ENCODE peak calls at places on chromosome 9, in six cellular contexts. Q is GM13977; W is stimulated activated CD4-positive, alpha-beta T cell treated with anti-CD3 and anti-CD28 coated beads, Interleukin-12 subunit alpha, Interleukin-12 subunit beta, amount 100 ng/mL, for 4 hours; S is hypothalamus; E is T-helper 1 cell; C is cardiac muscle cell. J is an unnamed sample.

GRCh38 chr9:38039090-38039906 is 29.7 kb downstream of the SHB start:
- DNase-seq in Q (no peak), W (no peak), S (no peak), E (no peak), C (peak; percentile 48), J (no peak)

GRCh38 chr9:16282216-16282615 is 588.3 kb downstream of the BNC2 start:
- DNase-seq in Q (no peak), W (no peak), S (no peak), E (no peak), C (no peak), J (no peak)

GRCh38 chr9:40926404-40927259 is 201.8 kb downstream of the FOXD4L6 start:
- DNase-seq in Q (no peak), W (no peak), S (no peak), E (no peak), C (no peak), J (no peak)

GRCh38 chr9:104826109-104826775 is 62.3 kb downstream of the NIPSNAP3B start:
- DNase-seq in Q (no peak), W (no peak), S (no peak), E (no peak), C (no peak), J (no peak)

GRCh38 chr9:113614843-113615648 is 151.5 kb downstream of the RGS3 start:
- DNase-seq in Q (no peak), W (no peak), S (peak; percentile 28), E (no peak), C (no peak), J (peak; percentile 75)

GRCh38 chr9:93675336-93676150 is 99.2 kb downstream of the PHF2 start:
- DNase-seq in Q (no peak), W (no peak), S (no peak), E (no peak), C (no peak), J (peak; percentile 26)

GRCh38 chr9:38708759-38709158 is 11.2 kb downstream of the FAM240B start:
- DNase-seq in Q (no peak), W (no peak), S (no peak), E (no peak), C (no peak), J (no peak)

GRCh38 chr9:35675204-35675603 is 1.5 kb downstream of the CA9 start:
- DNase-seq in Q (no peak), W (no peak), S (no peak), E (no peak), C (no peak), J (no peak)

GRCh38 chr9:95070549-95071021 is 246.9 kb downstream of the FANCC start:
- DNase-seq in Q (no peak), W (no peak), S (no peak), E (no peak), C (no peak), J (peak; percentile 52)

GRCh38 chr9:75910716-75911115 is 20.2 kb downstream of the PCSK5 start:
- DNase-seq in Q (no peak), W (no peak), S (no peak), E (no peak), C (no peak), J (no peak)

GRCh38 chr9:79764377-79764776 is 192.6 kb downstream of the TLE4 start:
- DNase-seq in Q (no peak), W (no peak), S (no peak), E (no peak), C (no peak), J (no peak)

GRCh38 chr9:132757031-132757430 is 86.8 kb downstream of the GTF3C4 start:
- DNase-seq in Q (no peak), W (no peak), S (no peak), E (no peak), C (no peak), J (no peak)

GRCh38 chr9:110065527-110065926 is 142.4 kb downstream of the C9orf152 start:
- DNase-seq in Q (no peak), W (no peak), S (no peak), E (peak; percentile 12), C (no peak), J (no peak)

GRCh38 chr9:126781186-126781585 is 23.7 kb upstream of the ZBTB43 start:
- DNase-seq in Q (no peak), W (no peak), S (no peak), E (no peak), C (no peak), J (no peak)

GRCh38 chr9:89690334-89690912 is 85.6 kb downstream of the GADD45G start:
- DNase-seq in Q (peak; percentile 64), W (no peak), S (no peak), E (peak; percentile 56), C (no peak), J (no peak)

GRCh38 chr9:112050544-112051475 is 124.3 kb downstream of the SUSD1 start:
- DNase-seq in Q (no peak), W (no peak), S (no peak), E (no peak), C (no peak), J (no peak)

GRCh38 chr9:16671591-16672137 is 198.8 kb downstream of the BNC2 start:
- DNase-seq in Q (no peak), W (no peak), S (no peak), E (no peak), C (no peak), J (no peak)

GRCh38 chr9:134474058-134474370 is 147.8 kb downstream of the RXRA start:
- DNase-seq in Q (no peak), W (no peak), S (no peak), E (no peak), C (no peak), J (peak; percentile 69)

GRCh38 chr9:123265833-123266232 is 2.6 kb downstream of the STRBP start:
- DNase-seq in Q (peak; percentile 47), W (no peak), S (no peak), E (no peak), C (no peak), J (no peak)

GRCh38 chr9:104993291-104993963 is 65.5 kb upstream of the ABCA1 start:
- DNase-seq in Q (no peak), W (no peak), S (peak; percentile 87), E (peak; percentile 68), C (peak; percentile 91), J (peak; percentile 87)

GRCh38 chr9:88502552-88503034 is 32.4 kb upstream of the NXNL2 start:
- DNase-seq in Q (no peak), W (no peak), S (no peak), E (no peak), C (no peak), J (no peak)

GRCh38 chr9:69258551-69258950 is 66.5 kb upstream of the ENTREP1 start:
- DNase-seq in Q (no peak), W (no peak), S (no peak), E (no peak), C (no peak), J (no peak)

GRCh38 chr9:91844170-91844569 is 105.9 kb downstream of the ROR2 start:
- DNase-seq in Q (no peak), W (no peak), S (no peak), E (no peak), C (no peak), J (no peak)

GRCh38 chr9:96661711-96662110 is 6.6 kb upstream of the PRXL2C start:
- DNase-seq in Q (no peak), W (no peak), S (no peak), E (no peak), C (peak; percentile 12), J (no peak)

GRCh38 chr9:91256235-91256634 is 105.5 kb downstream of the AUH start:
- DNase-seq in Q (no peak), W (no peak), S (no peak), E (no peak), C (no peak), J (peak; percentile 44)

GRCh38 chr9:100869321-100869720 is 159.2 kb upstream of the PLPPR1 start:
- DNase-seq in Q (no peak), W (no peak), S (no peak), E (no peak), C (no peak), J (no peak)

GRCh38 chr9:111301195-111301594 is 28.8 kb downstream of the OR2K2 start:
- DNase-seq in Q (no peak), W (no peak), S (no peak), E (no peak), C (no peak), J (no peak)

GRCh38 chr9:35487066-35487465 is 2.8 kb upstream of the RUSC2 start:
- DNase-seq in Q (no peak), W (no peak), S (no peak), E (no peak), C (no peak), J (no peak)

GRCh38 chr9:110994771-110995241 is 43.5 kb downstream of the LPAR1 start:
- DNase-seq in Q (no peak), W (no peak), S (no peak), E (no peak), C (no peak), J (no peak)

GRCh38 chr9:15696979-15697378 is 144.1 kb downstream of the CCDC171 start:
- DNase-seq in Q (no peak), W (no peak), S (no peak), E (no peak), C (no peak), J (no peak)

GRCh38 chr9:120886490-120886967 is 9.5 kb upstream of the PHF19 start:
- DNase-seq in Q (no peak), W (no peak), S (no peak), E (no peak), C (no peak), J (peak; percentile 60)

GRCh38 chr9:137429974-137430722 is 7.0 kb downstream of the NOXA1 start:
- DNase-seq in Q (peak; percentile 81), W (no peak), S (no peak), E (no peak), C (no peak), J (peak; percentile 25)

GRCh38 chr9:132474253-132474652 is 64.2 kb downstream of the CFAP77 start:
- DNase-seq in Q (no peak), W (no peak), S (no peak), E (no peak), C (no peak), J (no peak)

GRCh38 chr9:109256381-109256780 is 64.5 kb downstream of the EPB41L4B start:
- DNase-seq in Q (no peak), W (no peak), S (no peak), E (no peak), C (no peak), J (no peak)

GRCh38 chr9:93318441-93318840 is 133.0 kb upstream of the FAM120A start:
- DNase-seq in Q (no peak), W (no peak), S (no peak), E (no peak), C (no peak), J (no peak)

GRCh38 chr9:117826837-117827236 is 122.6 kb downstream of the TLR4 start:
- DNase-seq in Q (no peak), W (no peak), S (no peak), E (no peak), C (no peak), J (no peak)

GRCh38 chr9:101569736-101570501 is 24.9 kb downstream of the PPP3R2 start:
- DNase-seq in Q (no peak), W (no peak), S (no peak), E (no peak), C (no peak), J (no peak)

GRCh38 chr9:136981588-136982231 is 1.1 kb upstream of the LCNL1 start:
- DNase-seq in Q (no peak), W (no peak), S (peak; percentile 75), E (no peak), C (peak; percentile 32), J (peak; percentile 77)